ENCODE peak calls at places on chromosomes 5 and 9, in ten cellular contexts. J, S, D, A, K, N, W, V, I and U are unnamed samples. For H3K36me3, the result is how much of the 10 kb centered on the place peaks cover.

GRCh38 chr9:83119873-83120272 is 56.9 kb upstream of the RASEF start:
- DNase-seq in A (no peak), V (no peak), J (no peak), K (no peak), S (no peak), I (peak), N (no peak), W (no peak), D (no peak), U (no peak)

GRCh38 chr9:100086097-100086496 is 12.7 kb downstream of the ERP44 start:
- DNase-seq in K (no peak), J (no peak), D (no peak), I (no peak), N (no peak), S (no peak), V (no peak), W (no peak), A (no peak), U (no peak)

GRCh38 chr5:158023266-158023665 is 164.3 kb upstream of the CLINT1 start:
- DNase-seq in S (no peak), J (no peak), K (no peak), I (peak), D (no peak), A (no peak), N (no peak), W (no peak), V (peak), U (no peak)

GRCh38 chr9:122158202-122158601 is 1.4 kb downstream of the NDUFA8 start:
- DNase-seq in W (peak), A (no peak), J (peak), I (peak), V (peak), D (peak), K (no peak), N (peak), S (peak), U (no peak)

GRCh38 chr9:38227656-38228055 is 158.6 kb upstream of the SHB start:
- DNase-seq in K (no peak), J (no peak), I (peak), D (no peak), A (no peak), V (peak), S (no peak), N (no peak), W (peak), U (no peak)

GRCh38 chr5:72151646-72152045 is 44.4 kb downstream of the MAP1B start:
- DNase-seq in W (no peak), S (no peak), I (no peak), D (no peak), J (no peak), A (no peak), K (no peak), N (no peak), V (no peak), U (no peak)

GRCh38 chr5:16899171-16899570 is 36.9 kb downstream of the MYO10 start:
- DNase-seq in I (peak), N (no peak), A (no peak), V (no peak), D (no peak), W (no peak), K (no peak), S (no peak), J (peak), U (no peak)

GRCh38 chr9:107465467-107466451 is 23.8 kb downstream of the KLF4 start:
- DNase-seq in J (peak), A (peak), N (no peak), W (peak), V (peak), D (peak), K (peak), S (no peak), I (peak), U (peak)

GRCh38 chr9:121650220-121651013 is 1.0 kb upstream of the DAB2IP start:
- DNase-seq in N (no peak), V (peak), J (peak), A (peak), I (peak), S (no peak), D (peak), K (no peak), W (no peak), U (peak)

GRCh38 chr5:148826082-148826971 is at the start of gene ADRB2:
- DNase-seq in N (peak), A (peak), W (peak), D (peak), V (peak), I (peak), J (peak), S (peak), K (peak), U (peak)

GRCh38 chr5:147437161-147437596 is 72.7 kb downstream of the DPYSL3 start:
- DNase-seq in V (peak), I (no peak), K (no peak), W (no peak), A (no peak), J (no peak), D (no peak), S (no peak), N (no peak), U (no peak)

GRCh38 chr5:176500511-176500910 is 36.7 kb downstream of the RNF44 start:
- DNase-seq in A (no peak), N (no peak), S (no peak), K (no peak), W (no peak), V (peak), J (no peak), I (no peak), D (no peak), U (no peak)

GRCh38 chr5:149824115-149824514 is 94.0 kb downstream of the PPARGC1B start:
- DNase-seq in D (no peak), N (no peak), V (no peak), K (no peak), A (no peak), W (no peak), J (no peak), I (no peak), S (no peak), U (no peak)

GRCh38 chr9:88814521-88815101 is 176.7 kb upstream of the S1PR3 start:
- DNase-seq in K (no peak), D (no peak), S (no peak), N (no peak), J (no peak), A (peak), V (peak), I (no peak), W (peak), U (no peak)

GRCh38 chr9:134112561-134112960 is 23.3 kb upstream of the WDR5 start:
- DNase-seq in S (no peak), K (no peak), J (no peak), V (no peak), I (no peak), D (no peak), A (no peak), N (no peak), W (no peak), U (no peak)

GRCh38 chr9:129863059-129863690 is 27.9 kb downstream of the USP20 start:
- DNase-seq in A (no peak), S (no peak), J (no peak), K (no peak), I (no peak), D (no peak), N (peak), V (peak), W (peak), U (no peak)

GRCh38 chr9:72657023-72657422 is 135.6 kb downstream of the TMC1 start:
- DNase-seq in K (no peak), N (no peak), D (no peak), I (no peak), J (no peak), S (no peak), W (no peak), V (no peak), A (no peak), U (no peak)

GRCh38 chr5:101728933-101729332 is 567.2 kb downstream of the SLCO4C1 start:
- DNase-seq in D (no peak), W (no peak), J (no peak), I (no peak), N (no peak), S (no peak), A (no peak), V (no peak), K (no peak), U (no peak)

GRCh38 chr5:76413746-76414145 is 10.7 kb downstream of the IQGAP2 start:
- DNase-seq in W (no peak), D (no peak), S (no peak), A (no peak), N (no peak), V (no peak), J (no peak), K (no peak), I (no peak), U (no peak)

DNA sequence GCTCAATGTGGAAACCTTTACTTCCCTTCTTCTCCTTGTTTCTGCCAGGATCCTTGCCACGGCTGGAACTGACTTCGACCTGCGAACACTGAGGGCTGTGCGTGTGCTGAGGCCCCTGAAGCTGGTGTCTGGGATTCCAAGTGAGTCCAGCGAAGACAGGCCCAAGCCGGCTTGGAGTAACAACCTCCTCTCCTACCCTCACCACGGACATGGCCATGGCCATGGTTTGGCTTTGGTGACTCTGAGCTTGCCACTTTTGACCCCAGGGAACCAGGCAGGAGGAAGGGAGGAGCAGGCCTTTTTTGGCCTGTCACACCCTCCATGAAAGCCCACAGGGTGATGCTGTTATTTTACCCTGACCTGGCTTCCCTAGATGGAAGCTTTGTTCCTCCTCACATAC is 35.5 kb downstream of the CACNA1B start:
- DNase-seq in D (no peak), K (no peak), A (no peak), J (no peak), I (no peak), W (no peak), S (no peak), N (no peak), V (no peak), U (no peak)
- H3K36me3 ChIP-seq in D (under half), K (under half), A (under half), J (under half), I (under half), W (under half), S (under half), N (under half), V (under half), U (under half)

DNA sequence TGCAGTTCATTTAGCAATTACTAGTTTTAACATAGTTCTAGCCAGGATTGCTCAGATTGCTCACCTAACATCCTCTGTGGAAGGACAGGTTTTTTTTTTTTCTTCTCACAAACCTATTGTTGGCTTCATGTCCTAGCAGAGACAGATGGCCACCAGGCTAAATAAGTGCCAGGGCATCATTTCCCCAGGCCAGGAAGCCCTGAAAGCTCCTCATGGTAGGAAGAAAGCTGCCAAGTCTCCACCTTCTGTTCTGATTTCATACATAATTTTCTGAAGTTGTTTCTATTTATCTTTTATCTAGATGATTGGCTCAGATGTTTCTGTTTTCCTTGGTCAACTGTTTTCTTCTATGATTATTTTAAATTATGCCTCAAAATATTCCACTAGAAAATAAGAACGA is 31.0 kb downstream of the EFCAB9 start:
- DNase-seq in N (no peak), W (no peak), A (no peak), V (no peak), S (no peak), J (no peak), K (no peak), D (no peak), I (no peak), U (no peak)
- H3K36me3 ChIP-seq in N (under half), W (under half), A (under half), V (under half), S (under half), J (under half), K (under half), D (half or more), I (under half), U (under half)

GRCh38 chr5:1511037-1511436 is 12.7 kb downstream of the LPCAT1 start:
- DNase-seq in N (no peak), V (no peak), S (no peak), J (peak), I (no peak), K (peak), A (peak), D (peak), W (no peak), U (peak)

GRCh38 chr5:1510631-1511030 is 13.1 kb downstream of the LPCAT1 start:
- DNase-seq in I (no peak), V (no peak), W (no peak), D (peak), A (peak), J (peak), N (no peak), K (peak), S (no peak), U (peak)

GRCh38 chr5:1513326-1514026 is 10.3 kb downstream of the LPCAT1 start:
- DNase-seq in I (no peak), S (no peak), V (no peak), A (peak), K (no peak), D (no peak), J (peak), W (no peak), N (no peak), U (peak)

GRCh38 chr5:1512541-1513291 is 11.0 kb downstream of the LPCAT1 start:
- DNase-seq in N (no peak), D (peak), K (no peak), S (no peak), A (peak), V (no peak), I (no peak), J (peak), W (no peak), U (peak)

DNA sequence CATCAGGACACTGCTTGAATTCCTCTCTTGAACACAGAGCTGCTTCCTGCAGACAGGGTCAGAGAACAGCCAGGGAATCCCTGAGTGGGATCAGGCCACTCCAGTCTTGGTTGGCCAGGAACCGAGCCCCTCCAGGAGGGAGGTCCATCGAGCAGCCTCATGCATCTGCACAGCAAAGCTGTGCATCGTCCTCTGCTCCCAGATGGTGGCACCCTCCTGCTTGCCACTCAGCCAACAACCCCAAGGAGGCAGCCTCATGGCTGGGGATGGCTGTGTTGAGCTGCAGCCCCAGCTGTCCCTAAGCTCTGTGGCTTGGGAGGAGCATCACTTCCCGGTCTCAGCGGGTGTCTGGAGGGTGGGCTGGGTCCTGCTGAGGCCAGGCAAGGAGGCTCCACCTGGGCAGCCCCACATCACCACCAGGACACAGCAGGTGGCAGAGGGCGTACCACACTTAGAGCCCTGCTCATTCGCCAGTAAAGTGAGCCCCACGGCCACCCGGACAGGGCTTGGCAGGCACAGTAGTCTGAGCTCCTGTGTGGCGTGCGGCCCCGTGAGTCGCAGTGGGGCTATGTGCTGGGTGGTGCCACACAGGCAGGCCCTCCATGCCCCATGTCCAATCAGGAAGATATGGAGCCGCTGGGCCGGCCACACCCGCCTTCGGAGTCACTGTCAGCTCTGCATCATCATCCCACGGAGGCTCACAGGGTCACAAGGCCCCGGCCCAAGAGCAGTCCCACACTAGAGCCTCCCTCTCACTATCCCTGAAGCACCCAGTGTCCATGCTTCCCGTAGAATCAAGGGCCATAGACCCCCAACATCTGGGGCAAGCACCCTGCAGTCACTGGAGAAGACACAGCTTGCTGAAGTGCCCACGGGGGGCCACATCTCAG is 11.9 kb downstream of the LPCAT1 start:
- DNase-seq in V (peak), I (peak), K (peak), S (no peak), A (peak), J (peak), N (no peak), W (no peak), D (peak), U (peak)
- H3K36me3 ChIP-seq in V (half or more), I (under half), K (under half), S (under half), A (under half), J (half or more), N (under half), W (under half), D (under half), U (under half)

GRCh38 chr9:132068604-132069003 is 11.1 kb downstream of the MED27 start:
- DNase-seq in K (no peak), A (no peak), J (no peak), N (no peak), D (no peak), V (no peak), W (no peak), S (no peak), I (no peak), U (no peak)
- H3K36me3 ChIP-seq in K (under half), A (under half), J (half or more), N (under half), D (under half), V (under half), W (under half), S (under half), I (under half), U (under half)

GRCh38 chr9:21836437-21837161 is 34.2 kb downstream of the MTAP start:
- DNase-seq in W (peak), K (no peak), D (no peak), I (peak), A (no peak), V (peak), N (no peak), S (no peak), J (no peak), U (no peak)

GRCh38 chr9:21841133-21841532 is 38.7 kb downstream of the MTAP start:
- DNase-seq in J (no peak), D (no peak), K (no peak), S (no peak), A (no peak), N (no peak), W (no peak), V (no peak), I (no peak), U (no peak)

GRCh38 chr9:21837501-21837900 is 35.1 kb downstream of the MTAP start:
- DNase-seq in N (no peak), V (no peak), S (no peak), J (no peak), I (peak), K (no peak), A (no peak), D (no peak), W (no peak), U (no peak)

GRCh38 chr9:21835111-21835510 is 32.7 kb downstream of the MTAP start:
- DNase-seq in K (no peak), D (no peak), W (no peak), I (no peak), V (no peak), J (no peak), A (no peak), S (no peak), N (no peak), U (no peak)

DNA sequence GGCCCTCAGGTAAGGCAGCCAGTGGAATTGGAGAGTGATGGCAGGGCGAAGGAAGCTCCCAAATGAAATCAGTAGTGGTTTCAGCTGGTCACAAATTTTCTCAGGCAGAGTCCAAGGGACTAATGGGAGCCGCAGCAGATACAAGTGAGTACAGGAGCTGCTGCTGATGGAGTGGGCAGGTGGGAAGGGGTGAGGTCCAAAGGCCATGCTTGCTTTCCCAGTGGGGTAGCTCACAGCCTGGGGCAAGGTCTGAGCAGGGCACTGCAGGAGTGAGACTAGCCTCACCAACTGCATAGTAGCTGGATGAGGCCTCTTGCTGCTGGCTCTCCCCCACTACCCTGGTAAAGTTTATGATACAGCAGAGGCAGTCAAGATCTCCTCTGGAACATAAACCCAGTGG is 38.2 kb downstream of the MTAP start:
- DNase-seq in K (no peak), J (no peak), N (no peak), D (no peak), S (no peak), A (no peak), W (no peak), V (no peak), I (no peak), U (no peak)
- H3K36me3 ChIP-seq in K (under half), J (under half), N (under half), D (half or more), S (under half), A (under half), W (under half), V (under half), I (half or more), U (under half)

GRCh38 chr5:651296-652022 is 39.3 kb downstream of the CEP72 start:
- DNase-seq in D (no peak), I (no peak), W (no peak), N (no peak), K (no peak), A (peak), S (no peak), J (no peak), V (no peak), U (no peak)
- H3K36me3 ChIP-seq in D (half or more), I (under half), W (under half), N (under half), K (under half), A (under half), S (under half), J (half or more), V (under half), U (under half)

GRCh38 chr5:134664448-134664847 is 15.9 kb downstream of the SEC24A start:
- DNase-seq in A (no peak), N (no peak), I (no peak), S (no peak), W (no peak), V (no peak), K (no peak), J (no peak), D (no peak), U (no peak)
- H3K36me3 ChIP-seq in A (under half), N (under half), I (under half), S (under half), W (under half), V (under half), K (under half), J (under half), D (half or more), U (under half)

DNA sequence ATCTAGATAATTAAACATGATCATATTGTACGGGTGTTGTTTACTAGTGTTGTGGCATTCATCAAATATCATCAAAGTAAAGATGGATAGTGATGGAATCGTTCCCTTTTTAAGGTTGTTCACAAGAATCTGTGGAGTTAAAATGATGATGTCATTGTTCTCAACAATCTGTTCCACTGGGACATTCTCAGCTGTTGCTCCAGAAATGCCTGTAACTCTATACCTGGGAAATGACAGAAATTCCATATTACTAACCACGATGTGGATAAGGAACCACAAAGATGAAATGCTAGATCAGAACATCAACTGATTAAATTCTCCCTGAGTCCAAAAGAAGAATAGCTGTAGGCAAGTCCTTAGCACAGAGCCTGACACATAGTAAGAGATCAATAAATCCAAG is 38.0 kb downstream of the RIGI start:
- DNase-seq in W (peak), I (no peak), J (no peak), K (no peak), S (no peak), D (no peak), V (peak), N (no peak), A (no peak), U (no peak)
- H3K36me3 ChIP-seq in W (under half), I (under half), J (under half), K (under half), S (under half), D (under half), V (under half), N (half or more), A (under half), U (under half)